ENCODE peak calls at places on chromosomes 13 and 19, in seven cellular contexts. One of them, this sample, is unnamed. For H3K27me3, the result is how much of the 10 kb centered on the place peaks cover.

GRCh38 chr19:33055718-33056117 is 9.0 kb downstream of the RHPN2 start:
- DNase-seq in left ventricle myocardium inferior: no peak
- DNase-seq in uterus: no peak
- DNase-seq in tibial artery: no peak
- DNase-seq in stomach: no peak
- DNase-seq in neural progenitor cell: peak
- DNase-seq in dorsolateral prefrontal cortex: no peak
- DNase-seq in this sample: no peak

GRCh38 chr13:19161308-19161707 is 20.3 kb downstream of the TUBA3C start:
- DNase-seq in tibial artery: no peak
- DNase-seq in neural progenitor cell: no peak
- DNase-seq in dorsolateral prefrontal cortex: no peak
- DNase-seq in uterus: no peak
- DNase-seq in stomach: no peak
- DNase-seq in left ventricle myocardium inferior: no peak
- DNase-seq in this sample: no peak

GRCh38 chr13:59144700-59145099 is 1019.0 kb downstream of the DIAPH3 start:
- DNase-seq in neural progenitor cell: no peak
- DNase-seq in left ventricle myocardium inferior: no peak
- DNase-seq in tibial artery: no peak
- DNase-seq in stomach: no peak
- DNase-seq in uterus: no peak
- DNase-seq in dorsolateral prefrontal cortex: no peak
- DNase-seq in this sample: no peak

GRCh38 chr19:51029718-51030117 is 3.3 kb upstream of the KLK11 start:
- DNase-seq in uterus: no peak
- DNase-seq in neural progenitor cell: no peak
- DNase-seq in tibial artery: no peak
- DNase-seq in stomach: no peak
- DNase-seq in dorsolateral prefrontal cortex: no peak
- DNase-seq in left ventricle myocardium inferior: no peak
- DNase-seq in this sample: no peak

GRCh38 chr13:103557878-103558277 is 491.7 kb upstream of the SLC10A2 start:
- DNase-seq in tibial artery: no peak
- DNase-seq in uterus: no peak
- DNase-seq in stomach: no peak
- DNase-seq in left ventricle myocardium inferior: no peak
- DNase-seq in dorsolateral prefrontal cortex: no peak
- DNase-seq in neural progenitor cell: no peak
- DNase-seq in this sample: no peak

GRCh38 chr19:12837225-12837624 is 1.1 kb upstream of the MAST1 start:
- DNase-seq in left ventricle myocardium inferior: no peak
- DNase-seq in dorsolateral prefrontal cortex: no peak
- DNase-seq in uterus: no peak
- DNase-seq in neural progenitor cell: no peak
- DNase-seq in stomach: no peak
- DNase-seq in tibial artery: no peak
- DNase-seq in this sample: no peak

GRCh38 chr19:39677931-39678889 is 22.5 kb downstream of the LGALS16 start:
- DNase-seq in uterus: no peak
- DNase-seq in left ventricle myocardium inferior: no peak
- DNase-seq in neural progenitor cell: no peak
- DNase-seq in tibial artery: no peak
- DNase-seq in stomach: peak
- DNase-seq in dorsolateral prefrontal cortex: no peak
- DNase-seq in this sample: no peak

GRCh38 chr13:84263354-84264069 is 381.2 kb upstream of the SLITRK1 start:
- DNase-seq in uterus: no peak
- DNase-seq in left ventricle myocardium inferior: no peak
- DNase-seq in neural progenitor cell: no peak
- DNase-seq in stomach: no peak
- DNase-seq in dorsolateral prefrontal cortex: no peak
- DNase-seq in tibial artery: no peak
- DNase-seq in this sample: no peak

GRCh38 chr13:73803997-73804396 is 330.2 kb downstream of the KLF12 start:
- DNase-seq in dorsolateral prefrontal cortex: no peak
- DNase-seq in uterus: no peak
- DNase-seq in left ventricle myocardium inferior: no peak
- DNase-seq in tibial artery: no peak
- DNase-seq in neural progenitor cell: no peak
- DNase-seq in stomach: no peak
- DNase-seq in this sample: no peak

GRCh38 chr19:35142531-35143230 is 374 bp upstream of the FXYD7 start:
- DNase-seq in left ventricle myocardium inferior: peak
- DNase-seq in dorsolateral prefrontal cortex: peak
- DNase-seq in stomach: peak
- DNase-seq in tibial artery: peak
- DNase-seq in neural progenitor cell: peak
- DNase-seq in uterus: no peak
- DNase-seq in this sample: no peak

GRCh38 chr19:18660051-18660910 is 23.2 kb upstream of the CRTC1 start:
- DNase-seq in left ventricle myocardium inferior: peak
- DNase-seq in uterus: peak
- DNase-seq in stomach: no peak
- DNase-seq in dorsolateral prefrontal cortex: peak
- DNase-seq in neural progenitor cell: no peak
- DNase-seq in tibial artery: peak
- DNase-seq in this sample: no peak

GRCh38 chr13:30033681-30034447 is 183.4 kb upstream of the UBL3 start:
- DNase-seq in neural progenitor cell: no peak
- DNase-seq in dorsolateral prefrontal cortex: no peak
- DNase-seq in uterus: no peak
- DNase-seq in stomach: no peak
- DNase-seq in tibial artery: no peak
- DNase-seq in left ventricle myocardium inferior: no peak
- DNase-seq in this sample: peak

GRCh38 chr19:39372941-39373340 is 18.0 kb downstream of the PAF1 start:
- DNase-seq in neural progenitor cell: no peak
- DNase-seq in left ventricle myocardium inferior: no peak
- DNase-seq in uterus: no peak
- DNase-seq in tibial artery: no peak
- DNase-seq in stomach: no peak
- DNase-seq in dorsolateral prefrontal cortex: no peak
- DNase-seq in this sample: no peak

GRCh38 chr13:81171065-81171647 is 830.2 kb upstream of the SPRY2 start:
- DNase-seq in neural progenitor cell: peak
- DNase-seq in tibial artery: no peak
- DNase-seq in stomach: no peak
- DNase-seq in uterus: no peak
- DNase-seq in left ventricle myocardium inferior: no peak
- DNase-seq in dorsolateral prefrontal cortex: no peak
- DNase-seq in this sample: no peak

DNA sequence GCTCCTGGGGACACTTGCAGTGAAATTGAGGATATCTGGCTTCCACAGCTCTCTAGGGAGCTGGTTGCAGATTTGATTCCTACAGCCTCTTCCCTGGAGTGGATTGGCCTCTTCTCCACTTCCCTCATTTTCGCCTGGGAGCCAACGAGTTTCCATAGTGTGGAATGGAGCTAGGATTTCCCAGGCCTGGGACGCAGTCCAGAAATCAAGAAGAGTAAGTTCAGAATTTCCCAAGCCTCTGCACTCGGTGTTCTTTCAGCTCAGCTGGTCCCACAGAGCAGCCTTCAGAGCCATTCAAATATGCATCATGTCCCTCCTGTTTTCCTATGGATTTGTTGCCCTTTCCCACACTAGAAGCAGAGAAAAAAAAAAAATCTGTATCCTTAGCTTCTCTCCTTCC is 68.2 kb downstream of the RAP2A start:
- DNase-seq in neural progenitor cell: no peak
- DNase-seq in left ventricle myocardium inferior: peak
- DNase-seq in stomach: no peak
- DNase-seq in tibial artery: peak
- DNase-seq in uterus: no peak
- DNase-seq in dorsolateral prefrontal cortex: no peak
- DNase-seq in this sample: no peak
- H3K27ac ChIP-seq in neural progenitor cell: no peak
- H3K27ac ChIP-seq in left ventricle myocardium inferior: peak
- H3K27ac ChIP-seq in stomach: no peak
- H3K27ac ChIP-seq in tibial artery: no peak
- H3K27ac ChIP-seq in uterus: no peak
- H3K27ac ChIP-seq in dorsolateral prefrontal cortex: no peak
- H3K27ac ChIP-seq in this sample: no peak

GRCh38 chr13:44240611-44241010 is 133.0 kb upstream of the SERP2 start:
- DNase-seq in neural progenitor cell: no peak
- DNase-seq in left ventricle myocardium inferior: no peak
- DNase-seq in uterus: no peak
- DNase-seq in tibial artery: no peak
- DNase-seq in dorsolateral prefrontal cortex: no peak
- DNase-seq in stomach: no peak
- DNase-seq in this sample: no peak

GRCh38 chr13:44238011-44238421 is 135.6 kb upstream of the SERP2 start:
- DNase-seq in left ventricle myocardium inferior: no peak
- DNase-seq in dorsolateral prefrontal cortex: no peak
- DNase-seq in tibial artery: no peak
- DNase-seq in uterus: no peak
- DNase-seq in neural progenitor cell: no peak
- DNase-seq in stomach: no peak
- DNase-seq in this sample: peak

GRCh38 chr13:44244288-44244687 is 129.3 kb upstream of the SERP2 start:
- DNase-seq in tibial artery: no peak
- DNase-seq in dorsolateral prefrontal cortex: peak
- DNase-seq in uterus: no peak
- DNase-seq in left ventricle myocardium inferior: no peak
- DNase-seq in stomach: no peak
- DNase-seq in neural progenitor cell: no peak
- DNase-seq in this sample: no peak

GRCh38 chr13:44241638-44242037 is 132.0 kb upstream of the SERP2 start:
- DNase-seq in uterus: no peak
- DNase-seq in left ventricle myocardium inferior: no peak
- DNase-seq in neural progenitor cell: no peak
- DNase-seq in dorsolateral prefrontal cortex: no peak
- DNase-seq in stomach: no peak
- DNase-seq in tibial artery: no peak
- DNase-seq in this sample: no peak

GRCh38 chr13:44243198-44243852 is 130.3 kb upstream of the SERP2 start:
- DNase-seq in uterus: no peak
- DNase-seq in dorsolateral prefrontal cortex: peak
- DNase-seq in tibial artery: no peak
- DNase-seq in neural progenitor cell: peak
- DNase-seq in stomach: peak
- DNase-seq in left ventricle myocardium inferior: no peak
- DNase-seq in this sample: no peak
- TF ChIP-seq CTCF in uterus: peak
- TF ChIP-seq CTCF in dorsolateral prefrontal cortex: peak
- TF ChIP-seq CTCF in tibial artery: no peak
- TF ChIP-seq CTCF in neural progenitor cell: peak
- TF ChIP-seq CTCF in stomach: no peak
- TF ChIP-seq CTCF in left ventricle myocardium inferior: peak
- TF ChIP-seq CTCF in this sample: peak

DNA sequence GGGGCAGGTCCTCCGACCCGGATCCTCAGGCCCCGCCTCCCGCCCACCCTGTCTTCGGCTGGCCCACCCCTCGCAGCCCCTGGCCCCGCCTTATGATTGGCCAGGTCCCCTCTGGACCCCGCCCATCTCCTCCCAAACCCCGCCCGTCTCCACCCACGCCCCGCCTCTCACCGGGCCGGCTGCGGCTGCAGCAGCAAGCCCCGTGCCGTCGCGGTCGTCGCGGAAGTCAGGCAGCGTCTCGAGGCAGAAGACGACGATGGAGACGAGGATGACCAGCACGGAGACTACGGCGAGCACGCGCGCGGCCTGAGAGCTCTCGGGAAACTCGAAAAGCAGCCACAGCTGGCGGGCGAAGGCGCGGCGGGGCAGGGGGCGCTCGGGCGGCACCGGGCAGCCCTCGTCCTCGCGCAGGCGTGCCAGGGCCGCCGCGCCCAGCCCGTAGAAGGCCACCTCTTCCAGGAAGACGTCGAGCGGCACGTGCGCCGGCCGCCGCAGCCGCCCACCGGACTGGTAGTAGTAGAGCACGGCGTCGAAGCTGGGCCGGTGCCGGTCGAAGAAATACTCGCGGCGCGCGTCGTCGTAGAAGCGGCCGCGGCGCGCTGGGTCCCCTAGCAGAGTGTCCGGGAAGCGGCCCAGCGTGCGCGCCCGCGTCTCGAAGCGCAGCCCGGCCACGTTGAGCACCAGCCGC is 495 bp downstream of the KCNA7 start:
- DNase-seq in stomach: no peak
- DNase-seq in neural progenitor cell: peak
- DNase-seq in tibial artery: no peak
- DNase-seq in uterus: no peak
- DNase-seq in dorsolateral prefrontal cortex: no peak
- DNase-seq in left ventricle myocardium inferior: no peak
- DNase-seq in this sample: no peak
- H3K27me3 ChIP-seq in stomach: under half
- H3K27me3 ChIP-seq in neural progenitor cell: half or more
- H3K27me3 ChIP-seq in tibial artery: under half
- H3K27me3 ChIP-seq in uterus: under half
- H3K27me3 ChIP-seq in dorsolateral prefrontal cortex: under half
- H3K27me3 ChIP-seq in left ventricle myocardium inferior: half or more
- H3K27me3 ChIP-seq in this sample: under half

GRCh38 chr13:98270819-98271218 is 93.8 kb upstream of the RNF113B start:
- DNase-seq in uterus: no peak
- DNase-seq in left ventricle myocardium inferior: no peak
- DNase-seq in neural progenitor cell: no peak
- DNase-seq in tibial artery: no peak
- DNase-seq in dorsolateral prefrontal cortex: no peak
- DNase-seq in stomach: no peak
- DNase-seq in this sample: no peak

GRCh38 chr13:98273824-98274786 is 97.0 kb upstream of the RNF113B start:
- DNase-seq in stomach: no peak
- DNase-seq in dorsolateral prefrontal cortex: no peak
- DNase-seq in tibial artery: no peak
- DNase-seq in neural progenitor cell: peak
- DNase-seq in uterus: no peak
- DNase-seq in left ventricle myocardium inferior: no peak
- DNase-seq in this sample: no peak

GRCh38 chr13:98272549-98272948 is 95.5 kb upstream of the RNF113B start:
- DNase-seq in tibial artery: no peak
- DNase-seq in left ventricle myocardium inferior: no peak
- DNase-seq in uterus: no peak
- DNase-seq in stomach: no peak
- DNase-seq in neural progenitor cell: peak
- DNase-seq in dorsolateral prefrontal cortex: no peak
- DNase-seq in this sample: no peak

GRCh38 chr13:98274921-98275487 is 97.9 kb upstream of the RNF113B start:
- DNase-seq in left ventricle myocardium inferior: no peak
- DNase-seq in stomach: no peak
- DNase-seq in uterus: no peak
- DNase-seq in tibial artery: no peak
- DNase-seq in neural progenitor cell: no peak
- DNase-seq in dorsolateral prefrontal cortex: no peak
- DNase-seq in this sample: peak

DNA sequence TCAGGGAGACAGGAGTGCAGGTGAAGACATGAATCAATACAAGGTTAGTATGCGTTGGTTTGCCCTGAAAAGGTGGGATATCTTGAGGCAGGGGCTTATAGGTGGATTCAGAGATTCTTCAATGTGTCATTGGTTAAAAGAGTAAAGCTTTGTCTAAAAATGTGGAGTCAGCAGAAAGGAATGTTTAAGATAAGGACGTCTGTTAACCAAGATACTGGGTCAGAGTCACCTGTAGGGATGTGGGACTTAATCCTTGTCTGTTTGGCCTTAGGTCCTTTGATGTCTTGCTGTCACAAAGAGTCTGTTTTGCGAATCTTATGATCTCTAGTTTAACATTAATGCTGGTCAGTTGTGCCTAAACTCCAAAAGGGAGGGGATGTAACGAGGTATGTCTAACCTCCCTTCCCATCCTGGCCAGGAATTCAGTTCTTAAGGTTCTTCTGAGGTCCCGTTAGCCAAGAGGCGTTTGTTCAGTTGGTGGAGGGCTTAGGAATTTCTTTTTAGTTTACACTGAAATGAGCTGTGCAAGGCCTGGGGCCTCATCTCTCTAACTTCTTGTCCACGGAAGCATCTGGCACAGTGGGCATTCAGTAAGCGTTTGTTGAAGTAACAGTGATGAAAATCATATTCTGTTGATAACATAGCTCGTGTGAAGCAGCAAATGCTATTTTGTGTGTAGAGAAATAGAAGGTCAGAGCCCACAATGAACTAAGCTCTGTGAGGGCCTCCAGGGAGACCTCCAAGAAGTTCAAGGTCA is 96.2 kb upstream of the RNF113B start:
- DNase-seq in dorsolateral prefrontal cortex: no peak
- DNase-seq in left ventricle myocardium inferior: no peak
- DNase-seq in uterus: no peak
- DNase-seq in neural progenitor cell: no peak
- DNase-seq in tibial artery: no peak
- DNase-seq in stomach: no peak
- DNase-seq in this sample: no peak
- H3K27ac ChIP-seq in dorsolateral prefrontal cortex: no peak
- H3K27ac ChIP-seq in left ventricle myocardium inferior: no peak
- H3K27ac ChIP-seq in uterus: no peak
- H3K27ac ChIP-seq in neural progenitor cell: peak
- H3K27ac ChIP-seq in tibial artery: no peak
- H3K27ac ChIP-seq in stomach: no peak
- H3K27ac ChIP-seq in this sample: no peak